ENCODE peak calls at places on chromosomes 2 and 18, in seven cellular contexts. Y is HFF-Myc, G is heart right ventricle, K is GM12865, C is cardiac fibroblast, V is OCI-LY7, J is psoas muscle. F is an unnamed sample.

GRCh38 chr2:95240556-95240955 is 33.2 kb downstream of the ZNF892 start:
- DNase-seq in V (no peak), C (no peak), J (no peak), G (no peak), K (no peak), Y (no peak), F (no peak)

GRCh38 chr2:171102802-171103201 is 57.9 kb downstream of the TLK1 start:
- DNase-seq in C (no peak), K (no peak), V (no peak), J (no peak), G (no peak), Y (no peak), F (no peak)

GRCh38 chr2:174654429-174654941 is 56.9 kb upstream of the WIPF1 start:
- DNase-seq in C (peak; percentile 23), K (no peak), J (no peak), G (no peak), Y (no peak), V (no peak), F (no peak)

GRCh38 chr2:180366481-180366880 is 359.4 kb upstream of the CWC22 start:
- DNase-seq in C (no peak), G (no peak), K (no peak), J (no peak), V (no peak), Y (no peak), F (no peak)

GRCh38 chr2:133124446-133124845 is 443.8 kb downstream of the NCKAP5 start:
- DNase-seq in V (no peak), Y (no peak), J (no peak), K (no peak), C (no peak), G (no peak), F (no peak)

GRCh38 chr2:44169155-44169898 is 652 bp downstream of the PPM1B start:
- DNase-seq in Y (no peak), J (peak; percentile 44), K (peak; percentile 74), G (peak; percentile 17), V (peak; percentile 75), C (peak; percentile 43), F (peak; percentile 47)

GRCh38 chr2:100262555-100263320 is 59.6 kb downstream of the LONRF2 start:
- DNase-seq in G (peak; percentile 65), Y (peak; percentile 52), C (peak; percentile 71), J (peak; percentile 69), V (peak; percentile 66), K (peak; percentile 47), F (peak; percentile 51)

GRCh38 chr2:231545105-231545902 is 15.1 kb upstream of the NMUR1 start:
- DNase-seq in C (peak; percentile 78), J (no peak), V (peak; percentile 85), Y (no peak), K (peak; percentile 98), G (peak; percentile 56), F (peak; percentile 91)

GRCh38 chr2:109487237-109487869 is 126.4 kb downstream of the SEPTIN10 start:
- DNase-seq in J (no peak), K (no peak), V (no peak), G (no peak), Y (peak; percentile 60), C (peak; percentile 26), F (no peak)

GRCh38 chr2:124683536-124684407 is 658.7 kb downstream of the CNTNAP5 start:
- DNase-seq in K (no peak), V (no peak), J (no peak), Y (no peak), G (no peak), C (peak; percentile 10), F (no peak)

GRCh38 chr2:241770185-241770935 is 6.3 kb upstream of the GAL3ST2 start:
- DNase-seq in J (no peak), C (no peak), Y (no peak), V (no peak), K (no peak), G (no peak), F (no peak)

GRCh38 chr2:226643030-226643429 is 156.6 kb downstream of the IRS1 start:
- DNase-seq in G (no peak), C (no peak), K (no peak), Y (no peak), J (no peak), V (no peak), F (no peak)

GRCh38 chr2:36568533-36569246 is 29.3 kb downstream of the FEZ2 start:
- DNase-seq in V (no peak), Y (peak; percentile 31), C (peak; percentile 56), G (no peak), K (no peak), J (no peak), F (no peak)

GRCh38 chr2:187453078-187453641 is 5.1 kb upstream of the CALCRL start:
- DNase-seq in G (no peak), J (no peak), Y (no peak), C (peak; percentile 60), K (peak; percentile 32), V (no peak), F (no peak)

GRCh38 chr2:182372661-182373060 is 54.2 kb downstream of the PDE1A start:
- DNase-seq in G (peak; percentile 39), V (no peak), C (peak; percentile 91), J (no peak), Y (peak; percentile 78), K (no peak), F (no peak)

GRCh38 chr2:3458396-3459184 is 60.7 kb downstream of the ADI1 start:
- DNase-seq in J (no peak), V (no peak), Y (no peak), G (no peak), C (no peak), K (no peak), F (no peak)

GRCh38 chr2:84427235-84428138 is 31.6 kb downstream of the SUCLG1 start:
- DNase-seq in V (no peak), K (no peak), G (no peak), C (peak; percentile 41), Y (no peak), J (no peak), F (no peak)

GRCh38 chr2:96088340-96089335 is 27.7 kb downstream of the ADRA2B start:
- DNase-seq in G (no peak), C (no peak), K (no peak), V (no peak), J (no peak), Y (no peak), F (peak; percentile 38)

GRCh38 chr2:197215988-197216979 is 94.3 kb downstream of the ANKRD44 start:
- DNase-seq in G (no peak), J (no peak), Y (no peak), K (peak; percentile 75), V (peak; percentile 76), C (peak; percentile 42), F (no peak)

GRCh38 chr2:168494190-168494711 is 38.2 kb downstream of the CERS6 start:
- DNase-seq in G (no peak), V (no peak), J (no peak), C (no peak), Y (no peak), K (no peak), F (no peak)
- TF ChIP-seq CTCF in G (no peak), V (peak; percentile 51), J (no peak), C (peak; percentile 36), Y (peak; percentile 50), K (no peak), F (peak; percentile 16)

DNA sequence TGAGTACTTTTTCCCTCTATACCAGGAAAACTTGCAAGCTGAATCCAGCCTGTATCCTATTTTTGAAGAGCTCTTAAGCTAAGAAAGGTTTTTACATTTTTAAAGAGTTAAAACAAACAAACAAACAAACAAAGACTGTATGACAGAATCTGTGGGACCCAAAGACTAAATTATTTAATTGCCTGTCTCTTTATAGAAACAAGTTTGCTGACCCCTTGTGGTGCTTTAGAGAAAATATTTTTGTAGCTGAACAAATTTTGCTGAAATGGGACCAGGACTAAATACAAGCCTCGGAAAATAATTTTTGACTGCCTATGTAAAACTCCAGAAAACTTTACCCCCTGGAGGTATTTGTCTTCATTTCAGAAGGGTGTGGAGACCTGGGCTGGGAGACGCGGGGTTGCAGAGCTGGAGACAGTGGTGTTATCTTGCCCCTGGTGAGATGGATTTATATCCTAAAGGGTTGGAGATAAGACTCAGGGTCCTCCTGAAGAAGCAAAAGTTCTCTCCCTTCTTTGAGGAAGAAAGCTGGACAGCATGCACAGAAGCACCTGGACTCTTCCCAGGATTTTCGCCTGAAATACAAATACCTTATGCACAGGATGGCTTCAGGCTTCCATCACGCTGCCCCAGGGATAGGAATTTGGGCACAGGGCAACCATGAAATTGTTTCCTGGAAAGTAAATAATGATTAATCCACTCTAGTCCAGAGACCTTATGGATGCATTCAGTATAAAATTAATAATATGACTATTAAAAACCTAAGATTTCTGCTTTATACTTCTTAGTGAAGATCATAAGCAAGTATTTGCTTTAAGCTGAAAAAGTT is 54.3 kb downstream of the TMX3 start:
- DNase-seq in V (peak; percentile 37), C (peak; percentile 74), K (peak; percentile 31), J (no peak), Y (peak; percentile 22), G (no peak), F (no peak)
- TF ChIP-seq CTCF in V (peak; percentile 72), C (peak; percentile 54), K (peak; percentile 26), J (peak; percentile 49), Y (peak; percentile 39), G (peak; percentile 66), F (peak; percentile 69)

GRCh38 chr2:73114273-73114867 is 1.6 kb upstream of the RAB11FIP5 start:
- DNase-seq in Y (no peak), G (no peak), C (no peak), J (no peak), K (no peak), V (no peak), F (no peak)

GRCh38 chr2:73111300-73112025 is 1.3 kb downstream of the RAB11FIP5 start:
- DNase-seq in C (peak; percentile 35), V (no peak), G (peak; percentile 23), J (peak; percentile 34), K (no peak), Y (no peak), F (peak; percentile 32)

GRCh38 chr2:73113634-73113958 is 848 bp upstream of the RAB11FIP5 start:
- DNase-seq in V (no peak), K (no peak), C (no peak), G (no peak), Y (no peak), J (no peak), F (no peak)

GRCh38 chr2:73112026-73112912 is 479 bp downstream of the RAB11FIP5 start:
- DNase-seq in G (no peak), K (no peak), J (peak; percentile 32), V (no peak), C (peak; percentile 57), Y (no peak), F (no peak)

DNA sequence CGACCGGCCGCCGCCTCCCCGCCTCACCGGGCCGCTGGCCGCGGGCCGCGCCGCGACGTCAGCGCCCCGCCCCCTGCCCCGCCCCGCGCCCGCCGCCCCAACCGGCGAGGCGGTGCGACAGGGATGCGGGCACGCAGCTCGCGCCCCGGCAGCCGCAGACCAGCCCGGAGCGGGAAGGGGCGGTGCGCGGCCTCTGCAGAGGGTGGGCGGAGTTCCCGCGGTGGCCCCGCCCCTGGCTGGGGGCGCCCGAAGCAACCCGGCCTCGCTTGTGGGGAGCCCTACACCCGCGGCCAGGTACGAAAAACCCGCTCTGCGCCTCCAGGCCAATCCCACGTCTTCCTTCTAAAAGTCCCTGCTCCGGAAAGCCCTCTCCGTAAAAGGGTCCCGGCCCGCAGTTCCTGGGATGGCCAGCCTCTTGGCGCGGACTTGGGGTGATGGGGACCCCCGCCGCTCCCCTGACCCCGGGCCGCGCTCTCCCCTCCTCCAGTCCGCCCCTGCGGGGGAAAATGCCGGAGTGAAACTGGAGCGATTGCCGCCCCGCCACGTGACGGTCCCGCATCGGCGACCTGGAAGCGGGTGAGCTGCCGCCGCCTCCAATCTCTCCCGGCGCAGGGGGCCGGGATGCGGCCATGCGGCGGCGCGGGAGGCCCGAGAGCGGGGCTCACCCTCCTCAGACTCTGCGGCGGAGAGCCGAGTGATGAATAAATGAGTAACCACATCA is at the start of gene RAB11FIP5:
- DNase-seq in J (peak; percentile 82), V (peak; percentile 38), K (peak; percentile 41), G (peak; percentile 61), Y (no peak), C (peak; percentile 85), F (no peak)
- TF ChIP-seq CTCF in J (no peak), V (no peak), K (no peak), G (no peak), Y (no peak), C (no peak), F (no peak)

GRCh38 chr2:65974067-65974723 is 460.7 kb upstream of the MEIS1 start:
- DNase-seq in C (no peak), J (no peak), Y (no peak), K (peak; percentile 9), G (no peak), V (no peak), F (no peak)
- TF ChIP-seq CTCF in C (no peak), J (no peak), Y (peak; percentile 19), K (peak; percentile 23), G (no peak), V (peak; percentile 60), F (no peak)

F was measured in CD14-positive monocyte.